ENCODE peak calls at places on chromosome 22, in nine cellular contexts. One of them, this sample, is unnamed.

GRCh38 chr22:29093980-29094379 is 21.1 kb downstream of the KREMEN1 start:
- DNase-seq in stomach: no peak
- DNase-seq in tibial artery: no peak
- DNase-seq in right cardiac atrium: no peak
- DNase-seq in neural progenitor cell: no peak
- DNase-seq in adrenal gland: no peak
- DNase-seq in uterus: no peak
- DNase-seq in pancreas: no peak
- DNase-seq in left ventricle myocardium inferior: no peak
- DNase-seq in this sample: no peak

GRCh38 chr22:27718186-27719032 is 83.1 kb downstream of the MN1 start:
- DNase-seq in stomach: peak; percentile 33
- DNase-seq in tibial artery: peak; percentile 77
- DNase-seq in right cardiac atrium: peak; percentile 92
- DNase-seq in neural progenitor cell: no peak
- DNase-seq in adrenal gland: peak; percentile 85
- DNase-seq in uterus: peak; percentile 58
- DNase-seq in pancreas: no peak
- DNase-seq in left ventricle myocardium inferior: peak; percentile 70
- DNase-seq in this sample: peak; percentile 23

GRCh38 chr22:35739642-35740041 is 22.0 kb downstream of the APOL5 start:
- DNase-seq in stomach: peak; percentile 23
- DNase-seq in tibial artery: peak; percentile 54
- DNase-seq in right cardiac atrium: no peak
- DNase-seq in neural progenitor cell: peak; percentile 44
- DNase-seq in adrenal gland: no peak
- DNase-seq in uterus: no peak
- DNase-seq in pancreas: no peak
- DNase-seq in left ventricle myocardium inferior: no peak
- DNase-seq in this sample: peak; percentile 24

GRCh38 chr22:30044369-30044768 is 35.9 kb upstream of the HORMAD2 start:
- DNase-seq in stomach: peak; percentile 43
- DNase-seq in tibial artery: no peak
- DNase-seq in right cardiac atrium: no peak
- DNase-seq in neural progenitor cell: no peak
- DNase-seq in adrenal gland: peak; percentile 51
- DNase-seq in uterus: no peak
- DNase-seq in pancreas: no peak
- DNase-seq in left ventricle myocardium inferior: no peak
- DNase-seq in this sample: peak; percentile 92

GRCh38 chr22:49570032-49570848 is 257.4 kb downstream of the BRD1 start:
- DNase-seq in stomach: peak; percentile 10
- DNase-seq in tibial artery: peak; percentile 16
- DNase-seq in right cardiac atrium: no peak
- DNase-seq in neural progenitor cell: no peak
- DNase-seq in adrenal gland: no peak
- DNase-seq in uterus: peak; percentile 2
- DNase-seq in pancreas: peak; percentile 35
- DNase-seq in left ventricle myocardium inferior: no peak
- DNase-seq in this sample: no peak

GRCh38 chr22:34722901-34723300 is 343.1 kb upstream of the ISX start:
- DNase-seq in stomach: no peak
- DNase-seq in tibial artery: no peak
- DNase-seq in right cardiac atrium: no peak
- DNase-seq in neural progenitor cell: no peak
- DNase-seq in adrenal gland: no peak
- DNase-seq in uterus: no peak
- DNase-seq in pancreas: no peak
- DNase-seq in left ventricle myocardium inferior: no peak
- DNase-seq in this sample: no peak

GRCh38 chr22:49999063-49999900 is 13.3 kb downstream of the IL17REL start:
- DNase-seq in stomach: no peak
- DNase-seq in tibial artery: no peak
- DNase-seq in right cardiac atrium: no peak
- DNase-seq in neural progenitor cell: peak; percentile 80
- DNase-seq in adrenal gland: no peak
- DNase-seq in uterus: no peak
- DNase-seq in pancreas: peak; percentile 80
- DNase-seq in left ventricle myocardium inferior: no peak
- DNase-seq in this sample: no peak

GRCh38 chr22:50078246-50078645 is 7.0 kb downstream of the MLC1 start:
- DNase-seq in stomach: no peak
- DNase-seq in tibial artery: no peak
- DNase-seq in right cardiac atrium: no peak
- DNase-seq in neural progenitor cell: no peak
- DNase-seq in adrenal gland: no peak
- DNase-seq in uterus: no peak
- DNase-seq in pancreas: no peak
- DNase-seq in left ventricle myocardium inferior: no peak
- DNase-seq in this sample: no peak

GRCh38 chr22:25100402-25100801 is 99.3 kb upstream of the CRYBB3 start:
- DNase-seq in stomach: no peak
- DNase-seq in tibial artery: no peak
- DNase-seq in right cardiac atrium: no peak
- DNase-seq in neural progenitor cell: no peak
- DNase-seq in adrenal gland: no peak
- DNase-seq in uterus: no peak
- DNase-seq in pancreas: no peak
- DNase-seq in left ventricle myocardium inferior: no peak
- DNase-seq in this sample: no peak

GRCh38 chr22:38735126-38735464 is 20.7 kb downstream of the SUN2 start:
- DNase-seq in stomach: no peak
- DNase-seq in tibial artery: no peak
- DNase-seq in right cardiac atrium: peak; percentile 14
- DNase-seq in neural progenitor cell: no peak
- DNase-seq in adrenal gland: no peak
- DNase-seq in uterus: no peak
- DNase-seq in pancreas: no peak
- DNase-seq in left ventricle myocardium inferior: peak; percentile 11
- DNase-seq in this sample: no peak

GRCh38 chr22:38734203-38735100 is 21.3 kb downstream of the SUN2 start:
- DNase-seq in stomach: no peak
- DNase-seq in tibial artery: no peak
- DNase-seq in right cardiac atrium: peak; percentile 22
- DNase-seq in neural progenitor cell: no peak
- DNase-seq in adrenal gland: peak; percentile 42
- DNase-seq in uterus: no peak
- DNase-seq in pancreas: peak; percentile 51
- DNase-seq in left ventricle myocardium inferior: peak; percentile 11
- DNase-seq in this sample: peak; percentile 78

GRCh38 chr22:38737302-38738060 is 18.3 kb downstream of the SUN2 start:
- DNase-seq in stomach: no peak
- DNase-seq in tibial artery: no peak
- DNase-seq in right cardiac atrium: peak; percentile 11
- DNase-seq in neural progenitor cell: no peak
- DNase-seq in adrenal gland: no peak
- DNase-seq in uterus: no peak
- DNase-seq in pancreas: no peak
- DNase-seq in left ventricle myocardium inferior: no peak
- DNase-seq in this sample: no peak

GRCh38 chr22:38736257-38736570 is 19.6 kb downstream of the SUN2 start:
- DNase-seq in stomach: no peak
- DNase-seq in tibial artery: no peak
- DNase-seq in right cardiac atrium: no peak
- DNase-seq in neural progenitor cell: no peak
- DNase-seq in adrenal gland: no peak
- DNase-seq in uterus: no peak
- DNase-seq in pancreas: no peak
- DNase-seq in left ventricle myocardium inferior: no peak
- DNase-seq in this sample: no peak

GRCh38 chr22:38735465-38736256 is 20.1 kb downstream of the SUN2 start:
- DNase-seq in stomach: peak; percentile 76
- DNase-seq in tibial artery: no peak
- DNase-seq in right cardiac atrium: peak; percentile 17
- DNase-seq in neural progenitor cell: no peak
- DNase-seq in adrenal gland: no peak
- DNase-seq in uterus: no peak
- DNase-seq in pancreas: no peak
- DNase-seq in left ventricle myocardium inferior: peak; percentile 7
- DNase-seq in this sample: no peak
- H3K4me1 ChIP-seq in stomach: peaks cover 50% of the 10 kb centered on the region
- H3K4me1 ChIP-seq in tibial artery: peaks cover 34% of the 10 kb centered on the region
- H3K4me1 ChIP-seq in right cardiac atrium: peaks cover 2% of the 10 kb centered on the region
- H3K4me1 ChIP-seq in neural progenitor cell: no peaks in the 10 kb centered on the region
- H3K4me1 ChIP-seq in adrenal gland: peaks cover 19% of the 10 kb centered on the region
- H3K4me1 ChIP-seq in uterus: no peaks in the 10 kb centered on the region
- H3K4me1 ChIP-seq in pancreas: peaks cover 37% of the 10 kb centered on the region
- H3K4me1 ChIP-seq in left ventricle myocardium inferior: peaks cover 66% of the 10 kb centered on the region
- H3K4me1 ChIP-seq in this sample: no peaks in the 10 kb centered on the region

DNA sequence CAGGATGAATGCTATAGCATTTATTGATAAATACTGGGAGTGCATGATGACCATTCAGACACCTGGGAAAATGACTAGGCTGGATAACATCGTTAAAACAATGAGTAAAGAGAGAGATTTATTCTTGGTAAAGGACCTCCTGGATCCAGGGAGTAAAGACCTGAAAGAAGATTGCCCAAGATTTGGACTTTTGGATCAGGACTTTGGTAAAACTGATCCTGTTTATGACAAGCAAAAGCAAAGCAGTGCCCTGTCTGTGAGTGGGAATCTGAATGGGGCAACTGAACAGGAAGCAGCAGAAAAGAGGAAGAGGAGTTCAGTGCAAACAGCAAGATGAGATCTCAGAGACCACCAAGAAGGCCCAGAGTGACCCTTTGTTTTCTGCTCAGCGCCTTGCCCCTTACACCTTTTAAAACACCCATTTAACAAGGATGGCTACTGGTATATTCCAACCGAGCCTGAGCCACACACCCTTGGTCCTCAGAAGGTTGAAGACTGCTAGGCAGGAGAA is 121.9 kb downstream of the VPREB1 start:
- DNase-seq in stomach: no peak
- DNase-seq in tibial artery: no peak
- DNase-seq in right cardiac atrium: no peak
- DNase-seq in neural progenitor cell: no peak
- DNase-seq in adrenal gland: no peak
- DNase-seq in uterus: no peak
- DNase-seq in pancreas: no peak
- DNase-seq in left ventricle myocardium inferior: no peak
- DNase-seq in this sample: no peak
- H3K27me3 ChIP-seq in stomach: no peaks in the 10 kb centered on the region
- H3K27me3 ChIP-seq in tibial artery: no peaks in the 10 kb centered on the region
- H3K27me3 ChIP-seq in right cardiac atrium: no peaks in the 10 kb centered on the region
- H3K27me3 ChIP-seq in neural progenitor cell: peaks cover 100% of the 10 kb centered on the region
- H3K27me3 ChIP-seq in adrenal gland: no peaks in the 10 kb centered on the region
- H3K27me3 ChIP-seq in uterus: peaks cover 3% of the 10 kb centered on the region
- H3K27me3 ChIP-seq in pancreas: no peaks in the 10 kb centered on the region
- H3K27me3 ChIP-seq in left ventricle myocardium inferior: peaks cover 41% of the 10 kb centered on the region
- H3K27me3 ChIP-seq in this sample: no peaks in the 10 kb centered on the region

GRCh38 chr22:42138122-42138770 is 7.6 kb upstream of the CYP2D6 start:
- DNase-seq in stomach: no peak
- DNase-seq in tibial artery: no peak
- DNase-seq in right cardiac atrium: no peak
- DNase-seq in neural progenitor cell: no peak
- DNase-seq in adrenal gland: no peak
- DNase-seq in uterus: no peak
- DNase-seq in pancreas: no peak
- DNase-seq in left ventricle myocardium inferior: no peak
- DNase-seq in this sample: no peak

GRCh38 chr22:42127606-42128005 is 3.0 kb downstream of the CYP2D6 start:
- DNase-seq in stomach: no peak
- DNase-seq in tibial artery: no peak
- DNase-seq in right cardiac atrium: no peak
- DNase-seq in neural progenitor cell: no peak
- DNase-seq in adrenal gland: no peak
- DNase-seq in uterus: no peak
- DNase-seq in pancreas: no peak
- DNase-seq in left ventricle myocardium inferior: no peak
- DNase-seq in this sample: no peak

GRCh38 chr22:42134033-42135020 is 3.7 kb upstream of the CYP2D6 start:
- DNase-seq in stomach: no peak
- DNase-seq in tibial artery: no peak
- DNase-seq in right cardiac atrium: no peak
- DNase-seq in neural progenitor cell: no peak
- DNase-seq in adrenal gland: no peak
- DNase-seq in uterus: no peak
- DNase-seq in pancreas: no peak
- DNase-seq in left ventricle myocardium inferior: no peak
- DNase-seq in this sample: no peak

GRCh38 chr22:42131562-42131961 is 952 bp upstream of the CYP2D6 start:
- DNase-seq in stomach: no peak
- DNase-seq in tibial artery: no peak
- DNase-seq in right cardiac atrium: no peak
- DNase-seq in neural progenitor cell: no peak
- DNase-seq in adrenal gland: no peak
- DNase-seq in uterus: no peak
- DNase-seq in pancreas: no peak
- DNase-seq in left ventricle myocardium inferior: no peak
- DNase-seq in this sample: no peak

GRCh38 chr22:42132457-42132856 is 1.8 kb upstream of the CYP2D6 start:
- DNase-seq in stomach: no peak
- DNase-seq in tibial artery: no peak
- DNase-seq in right cardiac atrium: no peak
- DNase-seq in neural progenitor cell: no peak
- DNase-seq in adrenal gland: no peak
- DNase-seq in uterus: no peak
- DNase-seq in pancreas: no peak
- DNase-seq in left ventricle myocardium inferior: no peak
- DNase-seq in this sample: no peak
- H3K4me1 ChIP-seq in stomach: no peaks in the 10 kb centered on the region
- H3K4me1 ChIP-seq in tibial artery: no peaks in the 10 kb centered on the region
- H3K4me1 ChIP-seq in right cardiac atrium: no peaks in the 10 kb centered on the region
- H3K4me1 ChIP-seq in neural progenitor cell: no peaks in the 10 kb centered on the region
- H3K4me1 ChIP-seq in adrenal gland: no peaks in the 10 kb centered on the region
- H3K4me1 ChIP-seq in uterus: no peaks in the 10 kb centered on the region
- H3K4me1 ChIP-seq in pancreas: no peaks in the 10 kb centered on the region
- H3K4me1 ChIP-seq in left ventricle myocardium inferior: no peaks in the 10 kb centered on the region
- H3K4me1 ChIP-seq in this sample: no peaks in the 10 kb centered on the region

DNA sequence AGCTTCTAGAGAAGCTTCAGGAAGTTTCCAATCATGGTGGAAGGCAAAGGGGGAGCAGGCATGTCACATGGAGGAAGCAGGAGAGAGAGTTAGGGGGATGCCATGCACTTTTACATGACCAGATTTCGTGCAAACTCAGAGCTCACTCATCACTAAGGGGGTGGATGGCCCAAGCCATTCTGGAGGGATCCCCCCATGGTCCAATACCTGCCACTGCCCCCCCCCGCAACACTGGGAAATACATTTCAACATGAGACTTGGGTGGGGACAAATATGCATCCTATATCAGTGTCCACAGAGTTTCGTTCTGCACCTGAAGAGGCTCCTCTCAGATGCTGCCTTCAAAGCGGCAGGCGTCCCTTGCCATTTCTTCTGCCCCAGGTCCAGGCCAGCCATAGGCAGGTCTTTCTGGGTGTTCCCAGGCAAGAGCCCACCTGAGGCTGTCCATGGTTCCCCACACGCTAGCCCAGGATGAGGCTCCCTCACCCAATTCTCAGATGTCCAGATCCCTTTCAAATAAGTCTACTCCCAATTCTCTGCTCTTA is 1344.3 kb downstream of the TBC1D22A start:
- DNase-seq in stomach: no peak
- DNase-seq in tibial artery: no peak
- DNase-seq in right cardiac atrium: no peak
- DNase-seq in neural progenitor cell: no peak
- DNase-seq in adrenal gland: no peak
- DNase-seq in uterus: no peak
- DNase-seq in pancreas: no peak
- DNase-seq in left ventricle myocardium inferior: no peak
- DNase-seq in this sample: no peak
- H3K27me3 ChIP-seq in stomach: no peaks in the 10 kb centered on the region
- H3K27me3 ChIP-seq in tibial artery: no peaks in the 10 kb centered on the region
- H3K27me3 ChIP-seq in right cardiac atrium: no peaks in the 10 kb centered on the region
- H3K27me3 ChIP-seq in neural progenitor cell: no peaks in the 10 kb centered on the region
- H3K27me3 ChIP-seq in adrenal gland: peaks cover 4% of the 10 kb centered on the region
- H3K27me3 ChIP-seq in uterus: no peaks in the 10 kb centered on the region
- H3K27me3 ChIP-seq in pancreas: peaks cover 4% of the 10 kb centered on the region
- H3K27me3 ChIP-seq in left ventricle myocardium inferior: peaks cover 52% of the 10 kb centered on the region
- H3K27me3 ChIP-seq in this sample: no peaks in the 10 kb centered on the region

GRCh38 chr22:45535400-45535799 is 32.7 kb downstream of the FBLN1 start:
- DNase-seq in stomach: no peak
- DNase-seq in tibial artery: no peak
- DNase-seq in right cardiac atrium: no peak
- DNase-seq in neural progenitor cell: no peak
- DNase-seq in adrenal gland: no peak
- DNase-seq in uterus: no peak
- DNase-seq in pancreas: no peak
- DNase-seq in left ventricle myocardium inferior: no peak
- DNase-seq in this sample: no peak
- H3K4me1 ChIP-seq in stomach: peaks cover 13% of the 10 kb centered on the region
- H3K4me1 ChIP-seq in tibial artery: peaks cover 25% of the 10 kb centered on the region
- H3K4me1 ChIP-seq in right cardiac atrium: peaks cover 3% of the 10 kb centered on the region
- H3K4me1 ChIP-seq in neural progenitor cell: peaks cover 3% of the 10 kb centered on the region
- H3K4me1 ChIP-seq in adrenal gland: peaks cover 4% of the 10 kb centered on the region
- H3K4me1 ChIP-seq in uterus: no peaks in the 10 kb centered on the region
- H3K4me1 ChIP-seq in pancreas: no peaks in the 10 kb centered on the region
- H3K4me1 ChIP-seq in left ventricle myocardium inferior: peaks cover 23% of the 10 kb centered on the region
- H3K4me1 ChIP-seq in this sample: no peaks in the 10 kb centered on the region

This sample was measured in small intestine.